ENCODE peak calls at places on chromosomes 11 and 22, in ten cellular contexts. O is neural crest cell; R is activated CD4-positive, CD25-positive, alpha-beta regulatory T cell treated with anti-CD3 and anti-CD28 coated beads, Interleukin-2, amount 50 U/mL, for 16 hours; D is activated naive CD4-positive, alpha-beta T cell treated with anti-CD3 and anti-CD28 coated beads for 36 hours; K is NCI-H510A treated with DMSO at 0.1 percent for 48 hours; Z is ureter; E is NCI-H1417; N is activated T-cell treated with anti-CD3 and anti-CD28 coated beads, Interleukin-2, amount 50 U/mL, for 48 hours; H is GM06990; L is M059J. U is an unnamed sample.
A peak's percentile ranks its signal among the peaks of the same experiment; 100 is the strongest.

GRCh38 chr11:47326198-47326597 is 26.3 kb downstream of the MYBPC3 start:
- DNase-seq in O (no peak), R (no peak), D (no peak), K (no peak), Z (no peak), E (no peak), N (no peak), H (no peak), L (no peak), U (no peak)

GRCh38 chr11:74853223-74853622 is 95.7 kb downstream of the XRRA1 start:
- DNase-seq in O (no peak), R (no peak), D (no peak), K (no peak), Z (no peak), E (peak; percentile 14), N (no peak), H (no peak), L (no peak), U (no peak)

GRCh38 chr11:12728417-12728816 is 54.2 kb downstream of the TEAD1 start:
- DNase-seq in O (no peak), R (no peak), D (no peak), K (no peak), Z (no peak), E (no peak), N (no peak), H (no peak), L (peak; percentile 58), U (no peak)

GRCh38 chr22:23065495-23066122 is 4.7 kb upstream of the GNAZ start:
- DNase-seq in O (no peak), R (no peak), D (no peak), K (no peak), Z (peak; percentile 38), E (no peak), N (no peak), H (no peak), L (no peak), U (no peak)

GRCh38 chr11:46254135-46254491 is 23.3 kb upstream of the CREB3L1 start:
- DNase-seq in O (no peak), R (no peak), D (no peak), K (no peak), Z (no peak), E (no peak), N (no peak), H (no peak), L (no peak), U (no peak)

GRCh38 chr11:94183886-94184264 is 55.2 kb downstream of the PANX1 start:
- DNase-seq in O (peak; percentile 69), R (no peak), D (peak; percentile 38), K (peak; percentile 37), Z (no peak), E (peak; percentile 20), N (peak; percentile 51), H (peak; percentile 22), L (peak; percentile 13), U (peak; percentile 80)

GRCh38 chr11:63998558-63999348 is 12.5 kb downstream of the OTUB1 start:
- DNase-seq in O (peak; percentile 29), R (no peak), D (no peak), K (no peak), Z (peak; percentile 49), E (no peak), N (no peak), H (no peak), L (no peak), U (no peak)

GRCh38 chr22:37008365-37008764 is 10.9 kb downstream of the TST start:
- DNase-seq in O (no peak), R (no peak), D (no peak), K (no peak), Z (no peak), E (no peak), N (no peak), H (no peak), L (no peak), U (no peak)

GRCh38 chr11:8757047-8757446 is 74.5 kb downstream of the RPL27A start:
- DNase-seq in O (no peak), R (no peak), D (no peak), K (no peak), Z (no peak), E (no peak), N (no peak), H (no peak), L (peak; percentile 47), U (no peak)

GRCh38 chr22:44822479-44822878 is 70.1 kb downstream of the ARHGAP8 start:
- DNase-seq in O (no peak), R (no peak), D (no peak), K (no peak), Z (no peak), E (no peak), N (no peak), H (no peak), L (peak; percentile 6), U (no peak)

GRCh38 chr11:46099973-46100335 is 21.3 kb downstream of the PHF21A start:
- DNase-seq in O (no peak), R (no peak), D (no peak), K (no peak), Z (no peak), E (no peak), N (no peak), H (no peak), L (peak; percentile 36), U (peak; percentile 44)

GRCh38 chr11:3641701-3642070 is at the start of gene ART5:
- DNase-seq in O (no peak), R (no peak), D (no peak), K (no peak), Z (no peak), E (no peak), N (no peak), H (no peak), L (no peak), U (no peak)

GRCh38 chr22:21447694-21448402 is 19.3 kb upstream of the TMEM191C start:
- DNase-seq in O (no peak), R (no peak), D (no peak), K (no peak), Z (peak; percentile 35), E (no peak), N (peak; percentile 22), H (no peak), L (no peak), U (no peak)

GRCh38 chr22:20283674-20284066 is 15.6 kb upstream of the RTN4R start:
- DNase-seq in O (no peak), R (no peak), D (no peak), K (no peak), Z (no peak), E (no peak), N (no peak), H (no peak), L (no peak), U (no peak)

GRCh38 chr11:123381817-123382554 is 48.1 kb upstream of the GRAMD1B start:
- DNase-seq in O (no peak), R (no peak), D (peak; percentile 85), K (no peak), Z (no peak), E (no peak), N (peak; percentile 73), H (peak; percentile 75), L (no peak), U (no peak)

GRCh38 chr11:111798279-111798678 is 32.1 kb upstream of the PPP2R1B start:
- DNase-seq in O (no peak), R (no peak), D (no peak), K (no peak), Z (no peak), E (peak; percentile 72), N (no peak), H (no peak), L (no peak), U (no peak)

GRCh38 chr11:91396243-91397133 is 828.1 kb upstream of the FAT3 start:
- DNase-seq in O (no peak), R (no peak), D (no peak), K (peak; percentile 80), Z (no peak), E (no peak), N (no peak), H (no peak), L (peak; percentile 81), U (no peak)

GRCh38 chr22:32950366-32950765 is 107.8 kb downstream of the SYN3 start:
- DNase-seq in O (no peak), R (no peak), D (no peak), K (no peak), Z (no peak), E (no peak), N (no peak), H (no peak), L (no peak), U (peak; percentile 1)

GRCh38 chr22:48444320-48445112 is 1383.2 kb downstream of the BRD1 start:
- DNase-seq in O (no peak), R (no peak), D (no peak), K (no peak), Z (no peak), E (no peak), N (no peak), H (peak; percentile 73), L (peak; percentile 15), U (no peak)

GRCh38 chr11:65625628-65626342 is 10.2 kb downstream of the PCNX3 start:
- DNase-seq in O (peak; percentile 40), R (no peak), D (peak; percentile 63), K (peak; percentile 17), Z (no peak), E (no peak), N (peak; percentile 59), H (no peak), L (no peak), U (peak; percentile 50)

GRCh38 chr11:14502039-14502438 is 2.4 kb upstream of the COPB1 start:
- DNase-seq in O (no peak), R (no peak), D (no peak), K (no peak), Z (no peak), E (no peak), N (no peak), H (no peak), L (no peak), U (no peak)

GRCh38 chr11:94129505-94130335 is 1.1 kb downstream of the PANX1 start:
- DNase-seq in O (no peak), R (no peak), D (peak; percentile 57), K (peak; percentile 44), Z (no peak), E (no peak), N (peak; percentile 57), H (no peak), L (peak; percentile 44), U (peak; percentile 34)

GRCh38 chr11:113591122-113591521 is 115.0 kb downstream of the TMPRSS5 start:
- DNase-seq in O (no peak), R (no peak), D (no peak), K (no peak), Z (no peak), E (no peak), N (no peak), H (no peak), L (no peak), U (no peak)

GRCh38 chr22:46815896-46816721 is 53.7 kb downstream of the TBC1D22A start:
- DNase-seq in O (no peak), R (no peak), D (no peak), K (no peak), Z (no peak), E (no peak), N (peak; percentile 11), H (no peak), L (peak; percentile 66), U (no peak)

GRCh38 chr11:100631316-100631715 is 55.8 kb upstream of the ARHGAP42 start:
- DNase-seq in O (no peak), R (no peak), D (no peak), K (no peak), Z (no peak), E (no peak), N (no peak), H (no peak), L (no peak), U (no peak)

GRCh38 chr22:30310881-30311771 is 15.6 kb downstream of the TBC1D10A start:
- DNase-seq in O (no peak), R (no peak), D (no peak), K (no peak), Z (peak; percentile 75), E (no peak), N (no peak), H (no peak), L (peak; percentile 87), U (peak; percentile 75)

GRCh38 chr11:94815705-94816344 is 47.7 kb downstream of the AMOTL1 start:
- DNase-seq in O (peak; percentile 12), R (no peak), D (no peak), K (no peak), Z (no peak), E (peak; percentile 18), N (no peak), H (no peak), L (peak; percentile 55), U (no peak)

GRCh38 chr11:36056160-36056751 is 112.4 kb downstream of the LDLRAD3 start:
- DNase-seq in O (peak; percentile 47), R (no peak), D (no peak), K (no peak), Z (no peak), E (no peak), N (no peak), H (no peak), L (peak; percentile 34), U (peak; percentile 58)

U was measured in cardiac muscle cell.